ENCODE peak calls at places on chromosomes 13 and 19, in five cellular contexts. C is skeletal muscle cell, G is lower leg skin, Z is transverse colon, L is aorta. V is an unnamed sample.

GRCh38 chr13:107295391-107296157 is 727.6 kb upstream of the ARGLU1 start:
- DNase-seq in C (no peak), G (no peak), Z (no peak), L (no peak), V (no peak)

GRCh38 chr19:10567696-10568443 is 909 bp downstream of the CDKN2D start:
- DNase-seq in Z (no peak), G (no peak), L (no peak), C (no peak), V (no peak)

GRCh38 chr19:14333101-14333871 is 48.0 kb upstream of the ADGRE5 start:
- DNase-seq in C (no peak), G (no peak), L (no peak), Z (peak), V (no peak)

GRCh38 chr13:57314897-57315520 is 148.0 kb downstream of the PRR20E start:
- DNase-seq in L (no peak), G (no peak), C (no peak), Z (no peak), V (peak)

GRCh38 chr13:80105350-80105749 is 235.6 kb downstream of the SPRY2 start:
- DNase-seq in Z (no peak), L (no peak), C (no peak), G (no peak), V (no peak)

GRCh38 chr13:78241278-78241919 is 322.8 kb upstream of the EDNRB start:
- DNase-seq in C (peak), G (no peak), L (no peak), Z (peak), V (peak)

GRCh38 chr13:60448907-60449510 is 52.0 kb downstream of the TDRD3 start:
- DNase-seq in C (peak), Z (no peak), G (no peak), L (no peak), V (peak)

GRCh38 chr13:52024481-52024880 is at the start of gene UTP14C:
- DNase-seq in L (no peak), G (no peak), Z (no peak), C (no peak), V (no peak)

GRCh38 chr19:45935267-45935666 is 20.7 kb upstream of the NANOS2 start:
- DNase-seq in G (no peak), L (no peak), Z (no peak), C (no peak), V (no peak)

GRCh38 chr13:44373601-44374347 is at the start of gene SERP2:
- DNase-seq in Z (no peak), L (peak), C (no peak), G (no peak), V (no peak)

GRCh38 chr13:47594833-47595232 is 406.2 kb downstream of the SUCLA2 start:
- DNase-seq in L (no peak), C (no peak), Z (no peak), G (no peak), V (no peak)

GRCh38 chr13:26257049-26257448 is 3.1 kb downstream of the CDK8 start:
- DNase-seq in Z (no peak), C (no peak), L (no peak), G (no peak), V (no peak)

GRCh38 chr13:72565893-72566292 is 161.5 kb downstream of the MZT1 start:
- DNase-seq in C (no peak), Z (no peak), G (no peak), L (no peak), V (no peak)

GRCh38 chr13:40585911-40586471 is 80.5 kb downstream of the FOXO1 start:
- DNase-seq in L (no peak), C (no peak), Z (no peak), G (no peak), V (no peak)

GRCh38 chr13:46855166-46855565 is 41.7 kb downstream of the HTR2A start:
- DNase-seq in C (no peak), G (no peak), L (no peak), Z (no peak), V (no peak)

GRCh38 chr19:35416331-35416730 is 31.7 kb upstream of the FFAR2 start:
- DNase-seq in L (no peak), C (no peak), G (no peak), Z (no peak), V (no peak)

GRCh38 chr13:37201081-37201480 is 95.6 kb upstream of the CSNK1A1L start:
- DNase-seq in C (no peak), G (no peak), Z (no peak), L (no peak), V (no peak)

GRCh38 chr19:28419312-28419711 is 793.6 kb downstream of the UQCRFS1 start:
- DNase-seq in G (no peak), L (no peak), Z (no peak), C (no peak), V (no peak)

GRCh38 chr19:13119654-13120053 is 1.6 kb downstream of the NACC1 start:
- DNase-seq in C (no peak), L (no peak), Z (no peak), G (no peak), V (no peak)

GRCh38 chr19:17001603-17002183 is 24.9 kb downstream of the CPAMD8 start:
- DNase-seq in L (peak), Z (no peak), G (no peak), C (no peak), V (no peak)

GRCh38 chr19:17004386-17004785 is 22.2 kb downstream of the CPAMD8 start:
- DNase-seq in C (no peak), Z (no peak), G (no peak), L (no peak), V (no peak)

GRCh38 chr19:17002455-17002854 is 24.2 kb downstream of the CPAMD8 start:
- DNase-seq in G (no peak), C (no peak), L (no peak), Z (no peak), V (no peak)

GRCh38 chr19:16998635-16999194 is 27.9 kb downstream of the CPAMD8 start:
- DNase-seq in G (no peak), Z (no peak), C (no peak), L (no peak), V (no peak)
- H3K4me3 ChIP-seq in G (no peak), Z (no peak), C (no peak), L (no peak), V (no peak)

DNA sequence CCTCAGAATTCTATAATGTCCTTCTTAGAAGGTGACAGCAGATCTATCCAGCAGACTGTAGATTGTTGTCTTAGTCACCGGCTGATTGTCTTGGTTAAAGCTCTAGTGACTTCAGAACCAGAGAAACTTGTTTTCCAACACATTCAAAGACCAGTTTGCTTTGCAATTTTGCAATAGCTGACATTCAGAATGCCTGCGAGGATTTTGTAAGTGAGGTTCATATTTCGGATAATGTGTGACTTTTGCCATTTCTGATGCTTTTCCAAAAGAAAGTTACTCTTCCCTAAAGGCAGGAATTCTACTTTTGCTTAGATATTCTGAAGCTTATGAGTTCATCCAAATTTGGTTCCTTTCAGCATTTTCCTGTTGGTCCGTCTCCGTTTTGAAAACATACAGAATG is 13.2 kb downstream of the SPINT2 start:
- DNase-seq in G (no peak), C (no peak), L (no peak), Z (no peak), V (no peak)
- H3K4me3 ChIP-seq in G (no peak), C (no peak), L (no peak), Z (no peak), V (no peak)

DNA sequence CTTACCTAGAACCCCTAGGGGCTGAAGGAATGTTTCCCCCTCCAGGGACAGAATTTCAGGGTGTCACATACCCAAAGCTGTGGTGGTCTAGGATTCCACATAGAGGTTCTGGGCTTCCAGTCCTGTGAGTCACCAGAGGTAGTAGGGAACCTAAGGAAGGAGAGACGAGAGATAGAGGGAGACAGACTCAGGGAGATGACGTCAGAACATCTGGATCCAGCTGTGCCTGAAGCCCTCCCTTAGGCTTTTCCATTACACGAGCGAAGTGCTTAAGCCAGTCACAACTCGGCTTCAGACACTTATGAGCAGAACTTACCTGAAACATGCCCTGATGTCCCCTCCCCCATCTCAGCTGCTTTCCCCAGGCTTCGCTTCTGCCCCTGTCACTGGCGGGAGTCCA is 11.8 kb upstream of the SELENOW start:
- DNase-seq in G (no peak), L (no peak), Z (no peak), C (no peak), V (no peak)
- H3K4me3 ChIP-seq in G (no peak), L (no peak), Z (no peak), C (no peak), V (no peak)

DNA sequence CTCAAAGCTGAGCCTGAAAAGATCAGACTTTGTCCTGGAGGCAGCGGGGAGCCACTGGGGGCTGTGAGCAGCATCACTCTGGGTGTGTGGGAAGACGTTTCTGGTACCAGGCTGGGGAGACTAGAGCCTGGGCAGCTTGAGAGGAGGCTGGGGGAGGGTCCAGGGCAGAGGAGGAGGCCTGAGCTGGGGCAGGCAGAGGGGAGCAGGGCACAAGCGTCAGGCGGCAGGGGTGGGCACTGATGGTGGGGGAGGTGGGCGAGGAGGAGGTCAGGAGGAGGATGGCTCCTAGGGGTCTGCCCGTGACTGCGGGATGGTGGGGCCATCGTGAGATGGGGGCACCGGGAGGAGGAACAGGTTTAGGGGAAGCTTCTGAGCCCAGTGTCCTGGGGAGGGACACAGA is 3.6 kb downstream of the IL4I1 start:
- DNase-seq in L (no peak), C (no peak), G (no peak), Z (no peak), V (no peak)
- H3K4me3 ChIP-seq in L (no peak), C (no peak), G (no peak), Z (no peak), V (no peak)

GRCh38 chr13:28755546-28755870 is 36.7 kb upstream of the SLC46A3 start:
- DNase-seq in C (no peak), Z (no peak), G (no peak), L (no peak), V (no peak)

GRCh38 chr13:28753208-28753892 is 34.6 kb upstream of the SLC46A3 start:
- DNase-seq in Z (peak), G (peak), C (peak), L (peak), V (peak)

GRCh38 chr13:28753946-28754345 is 35.2 kb upstream of the SLC46A3 start:
- DNase-seq in L (no peak), G (no peak), C (no peak), Z (no peak), V (no peak)

GRCh38 chr13:28751210-28751935 is 32.6 kb upstream of the SLC46A3 start:
- DNase-seq in Z (no peak), L (no peak), C (no peak), G (no peak), V (no peak)

GRCh38 chr13:28754698-28755545 is 36.2 kb upstream of the SLC46A3 start:
- DNase-seq in C (no peak), G (no peak), L (no peak), Z (no peak), V (no peak)
- H3K4me3 ChIP-seq in C (no peak), G (no peak), L (no peak), Z (no peak), V (no peak)

DNA sequence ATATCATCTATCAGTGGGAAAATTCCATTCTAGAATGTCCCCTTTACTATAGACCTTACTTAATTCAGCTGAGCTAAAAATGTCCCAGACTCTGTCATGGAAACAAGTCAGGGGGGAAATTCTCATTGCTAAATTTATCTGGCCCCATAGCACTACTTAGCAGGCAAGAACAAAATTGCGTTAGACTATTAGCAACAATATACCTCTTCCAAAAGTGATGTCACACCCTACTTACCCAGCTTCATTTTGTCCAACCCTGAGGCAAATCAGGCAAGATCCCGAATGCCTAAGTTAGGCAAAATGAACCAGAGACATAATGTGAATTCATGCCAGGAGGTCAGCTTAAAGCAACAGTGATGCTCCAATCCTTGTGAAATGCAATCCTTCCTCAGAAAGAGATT is 93.6 kb downstream of the FRY start:
- DNase-seq in G (peak), L (no peak), Z (no peak), C (peak), V (no peak)
- H3K4me3 ChIP-seq in G (no peak), L (no peak), Z (no peak), C (no peak), V (no peak)